ENCODE peak calls at places on chromosomes 7 and 10, in six cellular contexts. S, E, K, U, R and I are unnamed samples. For H3K27me3 and H3K4me1, the result is how much of the 10 kb centered on the place peaks cover.

GRCh38 chr7:43491984-43492383 is 90.9 kb upstream of the STK17A start:
- DNase-seq in S (no peak), E (no peak), K (peak), U (no peak), R (peak), I (no peak)

GRCh38 chr7:39172137-39172536 is 194.4 kb downstream of the POU6F2 start:
- DNase-seq in S (no peak), E (no peak), K (no peak), U (no peak), R (no peak), I (no peak)

GRCh38 chr7:44967571-44968446 is 11.0 kb downstream of the MYO1G start:
- DNase-seq in S (no peak), E (peak), K (peak), U (peak), R (peak), I (peak)

GRCh38 chr10:132606536-132607316 is 69.1 kb downstream of the INPP5A start:
- DNase-seq in S (no peak), E (no peak), K (peak), U (peak), R (no peak), I (peak)

GRCh38 chr7:6268909-6269306 is 3.5 kb downstream of the CYTH3 start:
- DNase-seq in S (no peak), E (no peak), K (no peak), U (no peak), R (no peak), I (no peak)

GRCh38 chr7:153397459-153397858 is 637.9 kb downstream of the ACTR3B start:
- DNase-seq in S (no peak), E (peak), K (no peak), U (no peak), R (no peak), I (no peak)

GRCh38 chr10:124708922-124709520 is 35.2 kb downstream of the FAM53B start:
- DNase-seq in S (no peak), E (no peak), K (no peak), U (peak), R (no peak), I (no peak)

GRCh38 chr7:41696323-41696916 is 6.5 kb downstream of the INHBA start:
- DNase-seq in S (no peak), E (peak), K (peak), U (peak), R (peak), I (no peak)

GRCh38 chr7:35652124-35652523 is 42.8 kb downstream of the HERPUD2 start:
- DNase-seq in S (no peak), E (no peak), K (no peak), U (no peak), R (no peak), I (peak)

GRCh38 chr7:73976761-73977625 is 51.0 kb upstream of the ELN start:
- DNase-seq in S (no peak), E (no peak), K (no peak), U (no peak), R (peak), I (no peak)

GRCh38 chr10:58851606-58852005 is 324.8 kb upstream of the PHYHIPL start:
- DNase-seq in S (no peak), E (no peak), K (no peak), U (no peak), R (peak), I (no peak)

GRCh38 chr10:21421794-21422193 is 103.7 kb downstream of the SKIDA1 start:
- DNase-seq in S (no peak), E (no peak), K (no peak), U (no peak), R (no peak), I (no peak)

GRCh38 chr10:28580825-28581224 is 47.9 kb downstream of the WAC start:
- DNase-seq in S (no peak), E (no peak), K (no peak), U (no peak), R (no peak), I (no peak)

GRCh38 chr7:40969641-40970040 is 733.2 kb downstream of the INHBA start:
- DNase-seq in S (no peak), E (no peak), K (no peak), U (no peak), R (no peak), I (no peak)

GRCh38 chr7:51649-52048 is 140.7 kb upstream of the FAM20C start:
- DNase-seq in S (no peak), E (no peak), K (no peak), U (peak), R (no peak), I (no peak)

GRCh38 chr10:63896992-63897391 is 375.8 kb downstream of the REEP3 start:
- DNase-seq in S (no peak), E (no peak), K (no peak), U (no peak), R (no peak), I (no peak)

GRCh38 chr10:81414038-81414437 is 461.0 kb upstream of the NRG3 start:
- DNase-seq in S (no peak), E (no peak), K (no peak), U (no peak), R (no peak), I (no peak)

GRCh38 chr7:24313777-24314176 is 29.8 kb downstream of the NPY start:
- DNase-seq in S (no peak), E (no peak), K (no peak), U (no peak), R (no peak), I (no peak)

GRCh38 chr7:84111842-84112241 is 82.7 kb downstream of the SEMA3A start:
- DNase-seq in S (no peak), E (no peak), K (no peak), U (no peak), R (no peak), I (no peak)

GRCh38 chr7:155341463-155341983 is 43.8 kb downstream of the INSIG1 start:
- DNase-seq in S (no peak), E (no peak), K (no peak), U (no peak), R (no peak), I (no peak)

GRCh38 chr7:47988496-47989386 is 9.3 kb upstream of the HUS1 start:
- DNase-seq in S (no peak), E (no peak), K (no peak), U (no peak), R (peak), I (no peak)

GRCh38 chr7:75734586-75735047 is 4.1 kb downstream of the HIP1 start:
- DNase-seq in S (no peak), E (no peak), K (peak), U (no peak), R (peak), I (no peak)

GRCh38 chr10:77031531-77031930 is 606.1 kb downstream of the KCNMA1 start:
- DNase-seq in S (no peak), E (no peak), K (no peak), U (no peak), R (no peak), I (no peak)

GRCh38 chr7:81682873-81683272 is 87.0 kb downstream of the HGF start:
- DNase-seq in S (no peak), E (no peak), K (no peak), U (no peak), R (no peak), I (no peak)

GRCh38 chr7:22066484-22066883 is 120.8 kb upstream of the CDCA7L start:
- DNase-seq in S (no peak), E (no peak), K (no peak), U (no peak), R (no peak), I (no peak)

GRCh38 chr10:60732240-60733188 is 45.8 kb upstream of the CDK1 start:
- DNase-seq in S (peak), E (peak), K (no peak), U (peak), R (peak), I (peak)
- H3K27me3 ChIP-seq in S (under half), E (under half), K (half or more), U (under half), R (half or more), I (under half)

GRCh38 chr7:134740364-134740763 is 39.1 kb upstream of the CALD1 start:
- DNase-seq in S (no peak), E (no peak), K (no peak), U (no peak), R (no peak), I (no peak)

GRCh38 chr7:134739362-134739761 is 40.1 kb upstream of the CALD1 start:
- DNase-seq in S (no peak), E (no peak), K (no peak), U (no peak), R (no peak), I (no peak)

GRCh38 chr7:134736381-134736780 is 43.1 kb upstream of the CALD1 start:
- DNase-seq in S (no peak), E (no peak), K (no peak), U (no peak), R (no peak), I (no peak)

GRCh38 chr7:134741901-134742635 is 37.4 kb upstream of the CALD1 start:
- DNase-seq in S (no peak), E (no peak), K (peak), U (no peak), R (peak), I (no peak)

DNA sequence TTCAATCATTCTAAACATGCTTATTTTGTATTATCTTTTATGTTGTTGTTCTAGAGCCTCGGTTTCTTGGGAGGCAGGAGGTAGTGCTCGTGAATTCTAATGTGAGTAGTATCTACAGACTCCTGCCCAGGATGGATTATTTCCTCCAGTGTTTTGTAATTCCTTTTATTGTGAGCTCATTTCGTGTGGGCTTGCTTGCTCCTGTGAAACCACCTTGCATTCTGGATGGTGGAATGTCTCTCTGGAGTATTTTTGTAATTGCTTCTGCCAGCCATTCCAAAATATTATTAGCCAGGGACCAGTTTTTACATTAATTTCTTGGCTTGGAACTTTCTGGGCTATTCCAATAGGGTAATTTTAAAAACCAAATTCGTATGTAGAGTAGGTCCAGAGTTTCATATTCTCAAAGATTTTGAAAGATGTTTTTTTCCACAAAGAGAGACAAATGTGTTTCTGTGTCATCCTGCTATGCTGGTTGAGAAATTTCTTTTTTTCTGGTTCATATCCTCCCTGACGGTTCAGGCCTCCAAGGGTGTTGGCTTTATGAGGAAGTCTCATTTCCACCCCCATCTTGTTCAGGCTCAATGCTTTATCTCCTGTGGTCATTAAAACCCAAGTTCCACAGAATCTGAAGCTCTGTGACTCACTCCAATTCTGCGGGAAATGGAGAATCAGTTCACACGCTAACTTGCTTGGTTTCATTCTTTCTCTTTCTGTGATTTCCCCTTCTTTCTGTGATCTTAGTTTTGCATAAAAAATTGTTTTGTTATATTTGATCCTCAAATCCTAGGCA is 41.7 kb upstream of the CALD1 start:
- DNase-seq in S (no peak), E (no peak), K (peak), U (no peak), R (peak), I (no peak)
- H3K4me3 ChIP-seq in S (no peak), E (no peak), K (no peak), U (no peak), R (peak), I (no peak)

DNA sequence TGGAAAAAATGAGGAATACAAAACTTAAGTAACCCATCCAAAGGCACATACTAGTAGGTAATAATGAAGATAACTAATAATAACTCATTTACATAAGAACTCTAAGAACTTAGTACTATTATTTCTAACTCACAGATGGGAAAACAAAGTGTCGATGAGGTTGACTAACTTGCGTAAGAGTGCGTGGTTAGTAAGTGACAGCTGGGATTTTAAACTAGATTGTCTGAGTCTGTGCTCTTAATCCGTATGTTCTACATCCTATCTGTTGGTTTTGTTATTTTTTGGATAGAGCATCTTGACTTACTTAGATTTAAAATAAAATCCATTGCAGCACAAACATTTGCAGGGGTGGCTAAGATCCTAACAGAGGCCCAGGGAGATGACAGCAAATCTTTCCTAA is 11.9 kb downstream of the RPA3 start:
- DNase-seq in S (no peak), E (no peak), K (peak), U (no peak), R (no peak), I (no peak)
- H3K4me1 ChIP-seq in S (under half), E (under half), K (under half), U (under half), R (under half), I (under half)

GRCh38 chr10:131199646-131200045 is 111.9 kb downstream of the TCERG1L start:
- DNase-seq in S (no peak), E (no peak), K (no peak), U (no peak), R (no peak), I (no peak)
- H3K27me3 ChIP-seq in S (under half), E (under half), K (under half), U (under half), R (under half), I (under half)

DNA sequence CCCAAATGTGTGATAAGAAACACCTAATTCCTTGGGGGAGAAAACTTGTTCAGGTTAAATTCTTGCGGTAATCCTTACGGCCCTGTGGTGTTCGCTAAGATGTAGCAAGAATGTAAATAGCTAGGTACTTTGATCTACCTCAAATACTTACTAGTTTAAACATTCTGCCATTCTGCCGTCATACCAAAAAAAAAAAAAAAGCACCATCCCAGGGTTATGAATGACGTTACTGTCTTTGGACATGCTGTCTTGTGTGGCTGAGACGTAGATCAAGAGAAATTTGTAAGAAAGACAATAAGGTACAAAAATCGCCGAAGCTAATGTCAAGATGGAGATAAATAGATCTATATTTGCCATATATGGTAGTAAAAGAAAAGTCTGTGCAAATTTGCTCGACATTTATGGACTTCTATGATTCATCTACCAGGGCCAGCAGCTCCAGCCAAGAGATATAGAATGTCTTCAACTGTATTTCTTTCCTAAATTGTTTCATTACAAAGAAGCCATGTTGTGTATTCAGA is 195.6 kb downstream of the CUX1 start:
- DNase-seq in S (no peak), E (no peak), K (peak), U (peak), R (no peak), I (no peak)
- H3K4me3 ChIP-seq in S (no peak), E (no peak), K (no peak), U (no peak), R (no peak), I (no peak)

DNA sequence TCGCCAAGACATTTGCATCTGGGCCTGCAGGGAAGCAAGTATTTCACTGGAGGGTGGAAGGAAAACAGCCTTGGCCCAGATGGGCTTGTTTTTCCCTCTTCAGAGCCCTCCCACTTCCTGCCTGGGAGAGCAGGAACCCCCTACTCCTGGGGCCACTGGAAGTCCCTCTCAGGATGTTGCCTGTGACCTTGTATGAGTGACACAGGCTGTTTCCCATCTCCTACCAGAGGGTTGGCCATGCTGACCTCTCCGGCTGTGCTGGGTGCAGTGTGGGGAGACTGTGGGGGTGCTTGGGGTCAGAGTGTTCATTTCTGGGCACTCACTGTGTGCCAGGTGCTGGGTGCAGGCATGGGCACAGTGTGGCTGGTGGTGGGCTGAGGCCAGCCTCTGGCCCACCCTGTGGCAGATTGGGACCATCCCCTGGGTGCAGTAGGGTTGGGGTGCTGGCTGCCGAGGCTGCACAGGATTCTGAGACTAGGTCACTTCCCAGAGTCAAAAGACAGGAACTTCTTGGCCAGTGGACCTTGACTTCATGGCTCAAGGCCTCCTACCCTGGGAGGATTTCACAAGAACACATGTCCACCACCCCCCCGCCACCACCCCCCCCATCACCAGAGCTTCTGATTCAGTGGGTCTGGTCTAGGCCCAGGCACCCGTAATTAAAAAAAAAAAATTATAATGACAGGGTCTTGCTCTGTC is 10.2 kb downstream of the TSPAN15 start:
- DNase-seq in S (no peak), E (no peak), K (no peak), U (no peak), R (no peak), I (no peak)
- H3K4me1 ChIP-seq in S (under half), E (under half), K (half or more), U (under half), R (under half), I (under half)

DNA sequence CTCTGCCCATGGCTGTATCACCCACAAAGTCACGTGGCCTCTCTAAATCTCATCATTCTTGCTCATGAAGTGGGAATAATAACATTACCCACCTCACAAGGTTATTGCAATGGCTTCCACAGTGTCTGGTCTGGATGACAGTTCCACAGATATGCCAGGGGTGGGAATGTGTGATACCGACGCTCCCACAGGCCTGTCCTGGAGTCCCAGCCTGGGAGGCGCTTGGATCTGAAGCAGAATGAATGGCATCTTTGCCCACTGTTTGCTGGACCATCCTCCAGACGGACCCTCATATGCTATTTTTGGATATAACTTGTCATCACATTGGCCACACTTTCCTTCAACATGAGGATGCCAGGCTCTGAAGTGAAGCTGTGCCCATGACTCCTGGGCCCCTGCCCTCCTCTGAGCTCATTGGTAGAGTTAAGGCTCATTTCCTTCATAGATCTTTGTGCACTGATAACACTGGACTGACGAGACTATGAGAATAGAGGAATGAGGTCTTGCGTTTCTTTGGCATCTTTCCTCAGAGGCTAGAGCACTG is 279.8 kb upstream of the ZNF32 start:
- DNase-seq in S (no peak), E (no peak), K (no peak), U (no peak), R (no peak), I (no peak)
- H3K27me3 ChIP-seq in S (under half), E (under half), K (under half), U (under half), R (under half), I (under half)